ENCODE peak calls at places on chromosomes 12 and 14, in five cellular contexts. W is astrocyte of the spinal cord, N is hepatocyte, C is right atrium auricular region, S is mammary epithelial cell. V is an unnamed sample.

GRCh38 chr12:97556201-97556824 is 93.7 kb downstream of the RMST start:
- DNase-seq in S (peak), W (peak), N (peak), C (no peak), V (no peak)

GRCh38 chr12:68612245-68612644 is 1.5 kb downstream of the RAP1B start:
- DNase-seq in S (peak), C (no peak), W (peak), N (peak), V (no peak)

GRCh38 chr12:124847113-124847512 is 16.6 kb downstream of the SCARB1 start:
- DNase-seq in C (no peak), N (no peak), W (no peak), S (no peak), V (no peak)

GRCh38 chr12:53530056-53530455 is 22.8 kb upstream of the NPFF start:
- DNase-seq in C (no peak), W (no peak), N (no peak), S (no peak), V (no peak)

GRCh38 chr14:76687611-76688372 is 73.5 kb upstream of the VASH1 start:
- DNase-seq in C (no peak), S (peak), N (peak), W (peak), V (no peak)

GRCh38 chr12:108833757-108834472 is 23.5 kb downstream of the SSH1 start:
- DNase-seq in W (peak), S (peak), N (no peak), C (no peak), V (peak)

GRCh38 chr12:109421355-109422087 is 55.6 kb downstream of the KCTD10 start:
- DNase-seq in W (no peak), C (no peak), S (no peak), N (no peak), V (no peak)

GRCh38 chr12:52200783-52201519 is 9.1 kb upstream of the KRT80 start:
- DNase-seq in W (no peak), N (no peak), C (no peak), S (no peak), V (no peak)

GRCh38 chr14:24315807-24316596 is 4.7 kb downstream of the LTB4R start:
- DNase-seq in W (no peak), S (no peak), N (no peak), C (no peak), V (no peak)

GRCh38 chr12:76863005-76863670 is 15.7 kb downstream of the CSRP2 start:
- DNase-seq in W (peak), N (no peak), C (no peak), S (no peak), V (peak)

GRCh38 chr12:128801879-128802391 is 21.8 kb downstream of the SLC15A4 start:
- DNase-seq in W (peak), C (no peak), S (peak), N (no peak), V (no peak)

GRCh38 chr12:116687888-116688287 is 50.0 kb downstream of the SPRING1 start:
- DNase-seq in C (no peak), S (no peak), W (no peak), N (peak), V (no peak)

GRCh38 chr12:66803972-66804371 is 125.1 kb upstream of the GRIP1 start:
- DNase-seq in C (no peak), W (peak), N (peak), S (no peak), V (no peak)

GRCh38 chr12:118850244-118850825 is 131.0 kb upstream of the SRRM4 start:
- DNase-seq in S (no peak), W (no peak), C (no peak), N (peak), V (no peak)

GRCh38 chr12:53161119-53161911 is 19.2 kb upstream of the ZNF740 start:
- DNase-seq in S (no peak), W (no peak), N (no peak), C (no peak), V (no peak)

GRCh38 chr14:79661762-79662161 is 549.5 kb downstream of the DIO2 start:
- DNase-seq in W (peak), S (no peak), N (no peak), C (no peak), V (no peak)

GRCh38 chr14:61560323-61560722 is 135.0 kb upstream of the HIF1A start:
- DNase-seq in W (no peak), N (peak), S (no peak), C (peak), V (no peak)

GRCh38 chr14:75811136-75811839 is 150.2 kb downstream of the TTLL5 start:
- DNase-seq in N (no peak), W (no peak), S (no peak), C (no peak), V (no peak)

GRCh38 chr12:58920102-58920955 is at the start of gene LRIG3:
- DNase-seq in W (peak), S (peak), C (peak), N (peak), V (no peak)

GRCh38 chr12:386651-387050 is 2.5 kb downstream of the KDM5A start:
- DNase-seq in S (peak), C (no peak), N (no peak), W (peak), V (no peak)

GRCh38 chr14:50061664-50062437 is 54.5 kb downstream of the VCPKMT start:
- DNase-seq in C (no peak), N (peak), S (peak), W (peak), V (no peak)

GRCh38 chr14:63726499-63726898 is 1.4 kb downstream of the SGPP1 start:
- DNase-seq in N (no peak), C (no peak), W (peak), S (no peak), V (no peak)

GRCh38 chr12:119415714-119416113 is 81.2 kb downstream of the CCDC60 start:
- DNase-seq in N (no peak), S (no peak), W (no peak), C (no peak), V (no peak)

GRCh38 chr14:105153739-105154475 is 14.7 kb downstream of the JAG2 start:
- DNase-seq in W (no peak), C (no peak), N (no peak), S (no peak), V (no peak)

GRCh38 chr12:56633465-56634241 is 3.5 kb upstream of the BAZ2A start:
- DNase-seq in W (no peak), S (no peak), C (no peak), N (no peak), V (no peak)

DNA sequence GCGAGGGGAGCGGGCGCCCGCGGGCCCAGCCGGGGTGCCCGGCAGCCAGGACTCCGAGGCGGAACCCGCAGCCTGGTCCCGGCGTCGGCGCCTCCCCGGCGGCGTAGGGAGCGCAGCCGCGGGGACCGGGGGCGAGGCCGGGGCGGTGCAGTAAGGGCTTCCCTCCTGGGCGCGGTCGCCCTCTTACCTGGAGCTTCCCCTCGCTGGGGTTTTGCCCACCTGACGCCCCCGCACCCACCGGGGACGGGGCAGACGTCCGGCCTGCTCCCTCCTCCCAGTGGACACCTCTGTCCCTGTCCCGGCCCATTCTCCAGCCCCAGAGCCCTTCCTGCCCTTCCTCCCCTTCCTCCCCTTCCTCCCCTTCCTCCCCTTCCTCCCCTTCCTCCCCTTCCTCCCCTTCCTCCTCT is 413 bp upstream of the TUBA1C start:
- DNase-seq in W (no peak), C (peak), N (peak), S (no peak), V (no peak)
- TF ChIP-seq CTCF in W (no peak), C (no peak), N (no peak), S (no peak), V (no peak)

GRCh38 chr12:64521838-64522237 is 69.9 kb downstream of the TBK1 start:
- DNase-seq in C (no peak), S (no peak), W (no peak), N (no peak), V (no peak)

GRCh38 chr12:64522807-64523206 is 70.9 kb downstream of the TBK1 start:
- DNase-seq in C (no peak), W (peak), N (no peak), S (no peak), V (no peak)

GRCh38 chr12:64522316-64522715 is 70.4 kb downstream of the TBK1 start:
- DNase-seq in C (no peak), S (peak), W (peak), N (no peak), V (no peak)

GRCh38 chr12:64514456-64514855 is 62.5 kb downstream of the TBK1 start:
- DNase-seq in C (no peak), S (no peak), W (no peak), N (no peak), V (no peak)

DNA sequence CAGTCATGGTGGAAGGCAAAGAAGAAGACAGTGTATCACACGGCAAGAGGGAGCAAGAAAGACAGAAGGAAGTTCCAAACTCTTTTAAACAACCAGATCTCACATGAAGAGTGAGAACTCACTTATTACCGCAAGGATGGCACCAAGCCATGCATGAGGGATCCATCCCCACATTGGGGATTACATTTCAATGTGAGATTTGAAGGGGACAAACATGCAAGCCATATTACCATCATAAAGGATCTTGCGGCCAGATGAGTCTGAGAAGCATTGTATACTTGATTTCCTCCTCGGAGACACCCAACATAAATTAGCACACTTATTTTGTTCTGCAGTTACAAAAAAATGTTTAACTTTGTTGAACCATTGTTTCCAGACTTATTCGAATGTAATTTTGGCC is 66.5 kb downstream of the TBK1 start:
- DNase-seq in W (no peak), N (no peak), C (no peak), S (no peak), V (no peak)
- H3K4me3 ChIP-seq in W (no peak), N (no peak), C (no peak), S (no peak), V (no peak)

DNA sequence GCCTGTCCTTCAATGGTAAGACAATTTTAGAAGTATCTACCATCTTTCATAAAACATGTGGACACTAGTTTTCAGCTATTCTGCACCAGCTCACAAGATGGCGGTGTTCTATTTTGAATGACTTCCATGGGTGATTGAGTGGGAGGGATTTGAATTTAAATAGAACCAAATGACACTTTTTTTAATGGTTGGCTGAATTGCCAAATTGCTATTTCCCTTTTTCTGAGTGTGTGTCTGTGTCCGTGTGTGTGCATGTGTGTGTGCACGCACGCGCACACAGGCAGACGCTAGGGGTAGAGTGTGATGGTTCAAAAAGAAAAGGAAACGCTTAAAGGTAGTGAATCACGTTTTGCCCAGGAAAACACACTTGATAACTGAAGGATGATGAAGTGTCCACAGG is 362.6 kb downstream of the DAD1 start:
- DNase-seq in C (no peak), W (no peak), S (peak), N (no peak), V (no peak)
- TF ChIP-seq CTCF in C (peak), W (peak), S (peak), N (peak), V (no peak)

DNA sequence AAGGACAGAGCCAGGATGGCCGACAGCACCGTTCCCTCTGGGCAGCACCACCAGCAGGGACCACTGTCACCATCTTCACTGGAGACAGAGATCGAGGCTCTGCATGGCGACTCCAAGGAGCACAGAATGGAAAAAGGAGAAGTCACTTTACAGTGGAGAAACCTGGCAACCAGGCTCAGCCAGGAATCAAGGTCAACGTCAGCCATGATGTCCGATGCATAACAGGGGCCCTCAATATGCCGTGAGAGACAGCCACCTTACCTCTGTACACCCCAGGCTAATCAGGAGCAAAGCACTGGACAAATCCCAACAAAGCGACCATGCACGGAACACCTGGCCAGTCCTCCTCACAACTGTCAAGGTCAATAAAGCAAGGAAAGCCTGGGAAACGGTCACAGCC is 20.6 kb upstream of the SFSWAP start:
- DNase-seq in W (no peak), N (no peak), C (no peak), S (no peak), V (no peak)
- H3K4me3 ChIP-seq in W (no peak), N (no peak), C (no peak), S (no peak), V (no peak)

DNA sequence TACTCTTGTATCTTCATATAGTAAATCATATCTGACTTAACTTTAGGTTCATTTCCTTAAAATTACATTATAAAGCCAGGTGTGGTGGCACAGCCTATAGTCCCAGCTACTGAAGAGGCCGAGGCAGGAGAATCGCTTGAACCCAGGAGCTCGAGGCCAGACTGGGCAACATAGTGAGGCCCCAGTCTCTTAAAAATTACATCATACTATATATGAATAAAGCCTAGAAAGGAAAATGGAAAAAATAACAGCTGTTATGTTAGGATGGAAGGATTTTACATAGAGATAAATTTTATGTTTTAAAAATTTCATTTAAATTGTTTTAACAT is 4.2 kb downstream of the HECTD1 start:
- DNase-seq in S (no peak), C (no peak), W (no peak), N (no peak), V (no peak)
- TF ChIP-seq CTCF in S (no peak), C (no peak), W (no peak), N (no peak), V (no peak)

V was measured in BJ.